ENCODE peak calls at places on chromosomes 7 and 10, in eight cellular contexts. Z, F, J, E, T, R, Q and B are unnamed samples.
A peak's percentile ranks its signal among the peaks of the same experiment; 100 is the strongest.

GRCh38 chr10:76459016-76459415 is 1027.6 kb downstream of the LRMDA start:
- DNase-seq in Z (no peak), F (no peak), J (no peak), E (no peak), T (no peak), R (no peak), Q (no peak), B (no peak)

GRCh38 chr10:1632596-1632995 is 104.7 kb downstream of the ADARB2 start:
- DNase-seq in Z (no peak), F (no peak), J (no peak), E (no peak), T (no peak), R (no peak), Q (no peak), B (no peak)

GRCh38 chr10:116767235-116767634 is 24.9 kb upstream of the HSPA12A start:
- DNase-seq in Z (no peak), F (no peak), J (no peak), E (no peak), T (peak; percentile 79), R (no peak), Q (peak; percentile 49), B (no peak)

GRCh38 chr7:50792342-50793114 is 9.8 kb upstream of the GRB10 start:
- DNase-seq in Z (peak; percentile 61), F (peak; percentile 53), J (peak; percentile 59), E (no peak), T (no peak), R (peak; percentile 10), Q (peak; percentile 82), B (no peak)

GRCh38 chr10:127534074-127534473 is 15.0 kb upstream of the NPS start:
- DNase-seq in Z (no peak), F (no peak), J (no peak), E (no peak), T (no peak), R (no peak), Q (no peak), B (no peak)

GRCh38 chr7:151381333-151382078 is 28.3 kb downstream of the WDR86 start:
- DNase-seq in Z (peak; percentile 73), F (peak; percentile 67), J (no peak), E (peak; percentile 84), T (no peak), R (peak; percentile 31), Q (no peak), B (peak; percentile 20)

GRCh38 chr7:157555308-157555707 is 218.5 kb downstream of the DNAJB6 start:
- DNase-seq in Z (no peak), F (no peak), J (no peak), E (no peak), T (no peak), R (no peak), Q (no peak), B (no peak)

GRCh38 chr7:20280475-20281351 is 50.0 kb upstream of the ITGB8 start:
- DNase-seq in Z (no peak), F (no peak), J (no peak), E (no peak), T (no peak), R (no peak), Q (no peak), B (no peak)

GRCh38 chr7:24885305-24885704 is 94.7 kb downstream of the OSBPL3 start:
- DNase-seq in Z (no peak), F (peak; percentile 94), J (no peak), E (no peak), T (no peak), R (no peak), Q (no peak), B (no peak)

GRCh38 chr10:46019170-46019528 is 11.3 kb downstream of the NCOA4 start:
- DNase-seq in Z (no peak), F (no peak), J (no peak), E (no peak), T (no peak), R (no peak), Q (no peak), B (no peak)

GRCh38 chr10:1243486-1244182 is 187.4 kb downstream of the WDR37 start:
- DNase-seq in Z (peak; percentile 25), F (no peak), J (peak; percentile 24), E (peak; percentile 62), T (no peak), R (no peak), Q (no peak), B (no peak)

GRCh38 chr7:53350241-53350640 is 314.8 kb downstream of the POM121L12 start:
- DNase-seq in Z (peak; percentile 74), F (peak; percentile 35), J (no peak), E (peak; percentile 90), T (peak; percentile 81), R (peak; percentile 3), Q (peak; percentile 73), B (peak; percentile 1)

GRCh38 chr10:74058071-74058470 is 60.2 kb downstream of the VCL start:
- DNase-seq in Z (no peak), F (peak; percentile 51), J (no peak), E (no peak), T (no peak), R (peak; percentile 17), Q (no peak), B (no peak)

GRCh38 chr7:50857804-50858203 is 75.1 kb upstream of the GRB10 start:
- DNase-seq in Z (no peak), F (peak; percentile 30), J (no peak), E (peak; percentile 22), T (no peak), R (peak; percentile 65), Q (no peak), B (no peak)

GRCh38 chr7:11213246-11213645 is 239.6 kb downstream of the PHF14 start:
- DNase-seq in Z (no peak), F (no peak), J (no peak), E (no peak), T (no peak), R (no peak), Q (no peak), B (no peak)

GRCh38 chr10:96370575-96371157 is 11.9 kb upstream of the OPALIN start:
- DNase-seq in Z (peak; percentile 69), F (peak; percentile 59), J (no peak), E (peak; percentile 88), T (peak; percentile 66), R (peak; percentile 12), Q (peak; percentile 75), B (peak; percentile 56)

GRCh38 chr7:42624471-42624870 is 287.4 kb downstream of the C7orf25 start:
- DNase-seq in Z (no peak), F (no peak), J (no peak), E (no peak), T (no peak), R (no peak), Q (no peak), B (no peak)

GRCh38 chr7:2641406-2642393 is 9.9 kb downstream of the TTYH3 start:
- DNase-seq in Z (peak; percentile 94), F (no peak), J (peak; percentile 97), E (peak; percentile 87), T (peak; percentile 98), R (no peak), Q (peak; percentile 99), B (no peak)

GRCh38 chr10:11007661-11008060 is 10.0 kb upstream of the CELF2 start:
- DNase-seq in Z (no peak), F (no peak), J (no peak), E (no peak), T (no peak), R (no peak), Q (no peak), B (no peak)

GRCh38 chr7:25675789-25676474 is 447.6 kb upstream of the NPVF start:
- DNase-seq in Z (no peak), F (peak; percentile 70), J (no peak), E (no peak), T (no peak), R (no peak), Q (no peak), B (no peak)

GRCh38 chr7:371779-372545 is 82.0 kb downstream of the FOXL3 start:
- DNase-seq in Z (no peak), F (no peak), J (peak; percentile 41), E (peak; percentile 39), T (no peak), R (no peak), Q (no peak), B (no peak)

GRCh38 chr10:75740541-75740940 is 309.1 kb downstream of the LRMDA start:
- DNase-seq in Z (no peak), F (no peak), J (no peak), E (no peak), T (no peak), R (no peak), Q (no peak), B (no peak)

GRCh38 chr7:39125849-39126248 is 148.1 kb downstream of the POU6F2 start:
- DNase-seq in Z (peak; percentile 86), F (peak; percentile 13), J (no peak), E (no peak), T (no peak), R (no peak), Q (no peak), B (no peak)